ENCODE peak calls at places on chromosomes 4 and X, in five cellular contexts. B, W, N, A and U are unnamed samples.

GRCh38 chr4:184833046-184833838 is 7.5 kb upstream of the ACSL1 start:
- DNase-seq in W (no peak), A (no peak), B (no peak), N (no peak), U (no peak)

GRCh38 chr4:24765331-24765990 is 29.9 kb upstream of the SOD3 start:
- DNase-seq in W (no peak), A (peak), B (no peak), N (no peak), U (no peak)

GRCh38 chr4:42397635-42398447 is 553 bp downstream of the SHISA3 start:
- DNase-seq in N (peak), A (no peak), W (no peak), B (peak), U (peak)

GRCh38 chr4:15547392-15547791 is 77.7 kb downstream of the CC2D2A start:
- DNase-seq in A (no peak), B (no peak), W (no peak), N (no peak), U (no peak)

GRCh38 chrX:138255373-138255772 is 456.1 kb downstream of the FGF13 start:
- DNase-seq in N (no peak), W (no peak), B (no peak), A (no peak), U (no peak)

GRCh38 chrX:132740316-132741123 is 217.9 kb downstream of the HS6ST2 start:
- DNase-seq in A (no peak), N (no peak), W (no peak), B (no peak), U (no peak)

GRCh38 chr4:94974773-94975172 is 217.0 kb downstream of the BMPR1B start:
- DNase-seq in N (no peak), B (no peak), W (no peak), A (no peak), U (no peak)

GRCh38 chr4:40264497-40264896 is 67.7 kb downstream of the RHOH start:
- DNase-seq in A (no peak), N (no peak), B (no peak), W (no peak), U (no peak)

GRCh38 chr4:105670684-105671083 is 37.8 kb downstream of the INTS12 start:
- DNase-seq in A (no peak), B (no peak), W (no peak), N (no peak), U (no peak)

GRCh38 chrX:123673813-123674212 is 59.0 kb downstream of the THOC2 start:
- DNase-seq in B (no peak), N (no peak), A (no peak), W (no peak), U (no peak)

DNA sequence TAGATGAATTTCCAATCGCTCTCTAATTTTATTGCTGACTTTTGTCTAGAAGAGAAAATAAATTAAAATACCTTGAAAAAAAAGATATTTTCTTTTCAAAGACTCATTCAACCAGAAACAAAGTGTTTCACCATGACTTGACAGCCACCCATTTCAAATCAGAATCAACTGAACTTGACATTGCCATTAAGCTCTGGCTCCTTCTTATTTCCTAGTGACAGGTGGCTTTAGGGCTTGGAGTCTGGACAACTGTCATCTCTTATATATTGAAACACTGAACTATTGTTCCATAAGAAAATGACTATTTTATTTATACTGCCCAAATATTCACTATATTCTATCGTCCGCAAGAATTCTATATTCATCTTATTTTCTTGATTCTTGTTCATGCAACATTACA is 229.2 kb downstream of the SLC39A8 start:
- DNase-seq in A (no peak), W (no peak), N (no peak), B (no peak), U (no peak)
- TF ChIP-seq POLR2A in A (no peak), W (no peak), N (no peak), B (no peak), U (no peak)

DNA sequence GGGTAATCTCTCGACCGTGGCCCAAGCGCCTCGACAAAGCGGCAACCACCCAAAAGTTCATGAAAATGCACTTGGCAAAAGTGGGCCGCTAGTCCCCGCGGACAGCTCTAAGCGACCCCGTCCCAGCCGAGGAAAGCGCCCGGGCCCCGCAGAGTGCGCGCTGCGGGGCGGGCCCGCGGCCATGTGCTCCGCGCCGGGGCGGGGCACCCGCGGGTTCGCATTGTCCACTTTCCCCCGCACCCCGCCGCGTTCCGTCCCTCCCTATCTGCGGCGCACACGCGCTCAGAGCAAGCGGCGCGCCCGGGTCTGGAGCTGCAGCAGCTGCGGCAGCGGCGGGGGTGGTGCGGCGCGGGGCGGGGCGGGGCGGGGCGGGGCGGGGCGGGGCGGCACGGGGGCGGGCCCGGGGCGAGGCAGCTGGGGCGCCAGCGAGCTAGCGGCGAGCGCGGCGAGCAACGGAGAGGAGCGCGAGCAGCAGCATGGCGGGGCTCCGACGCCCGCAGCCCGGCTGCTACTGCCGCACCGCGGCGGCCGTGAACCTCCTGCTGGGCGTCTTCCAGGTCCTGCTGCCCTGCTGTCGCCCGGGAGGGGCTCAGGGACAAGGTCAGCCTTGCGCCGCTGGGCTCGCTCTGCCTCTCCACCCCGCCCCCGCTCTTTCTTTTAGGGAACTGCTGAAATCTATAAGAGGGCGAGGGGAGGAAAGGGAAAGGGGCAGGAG is at the start of gene TMEM131L:
- DNase-seq in A (peak), B (peak), W (peak), N (peak), U (peak)
- TF ChIP-seq POLR2A in A (peak), B (peak), W (no peak), N (peak), U (peak)

DNA sequence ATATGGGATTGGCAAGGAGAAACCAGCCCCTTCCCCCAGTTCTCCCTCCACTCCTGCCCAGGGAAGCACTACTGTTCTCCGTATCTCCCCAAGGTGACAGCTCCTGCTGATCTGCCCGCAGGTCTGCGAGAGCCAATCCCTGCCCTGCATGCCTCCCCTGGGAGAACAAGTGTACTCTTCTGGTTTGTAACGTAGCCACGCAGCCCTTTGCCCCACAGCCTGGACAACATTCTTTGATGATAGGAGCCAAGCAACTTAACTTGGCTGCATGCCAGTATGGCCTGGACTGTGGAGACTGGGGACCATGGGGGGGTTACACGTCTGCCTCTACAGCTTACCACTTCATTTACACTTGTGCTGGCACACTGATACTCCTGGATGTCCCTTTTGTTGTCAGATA is 2.0 kb downstream of the STBD1 start:
- DNase-seq in B (peak), A (no peak), N (no peak), W (no peak), U (peak)
- TF ChIP-seq POLR2A in B (peak), A (no peak), N (no peak), W (no peak), U (no peak)

GRCh38 chrX:1397441-1397840 is 5.5 kb upstream of the SLC25A6 start:
- DNase-seq in W (peak), N (no peak), B (peak), A (no peak), U (no peak)

GRCh38 chrX:1400731-1401471 is 9.0 kb upstream of the SLC25A6 start:
- DNase-seq in A (no peak), B (no peak), N (no peak), W (peak), U (no peak)

GRCh38 chrX:1398431-1399340 is 6.8 kb upstream of the SLC25A6 start:
- DNase-seq in W (peak), B (peak), A (no peak), N (no peak), U (peak)

GRCh38 chrX:1401611-1402430 is 9.9 kb upstream of the SLC25A6 start:
- DNase-seq in A (no peak), B (peak), N (no peak), W (peak), U (no peak)

GRCh38 chrX:1400049-1400448 is 8.1 kb upstream of the SLC25A6 start:
- DNase-seq in B (peak), N (no peak), W (peak), A (no peak), U (no peak)
- TF ChIP-seq POLR2A in B (no peak), N (no peak), W (no peak), A (no peak), U (no peak)

DNA sequence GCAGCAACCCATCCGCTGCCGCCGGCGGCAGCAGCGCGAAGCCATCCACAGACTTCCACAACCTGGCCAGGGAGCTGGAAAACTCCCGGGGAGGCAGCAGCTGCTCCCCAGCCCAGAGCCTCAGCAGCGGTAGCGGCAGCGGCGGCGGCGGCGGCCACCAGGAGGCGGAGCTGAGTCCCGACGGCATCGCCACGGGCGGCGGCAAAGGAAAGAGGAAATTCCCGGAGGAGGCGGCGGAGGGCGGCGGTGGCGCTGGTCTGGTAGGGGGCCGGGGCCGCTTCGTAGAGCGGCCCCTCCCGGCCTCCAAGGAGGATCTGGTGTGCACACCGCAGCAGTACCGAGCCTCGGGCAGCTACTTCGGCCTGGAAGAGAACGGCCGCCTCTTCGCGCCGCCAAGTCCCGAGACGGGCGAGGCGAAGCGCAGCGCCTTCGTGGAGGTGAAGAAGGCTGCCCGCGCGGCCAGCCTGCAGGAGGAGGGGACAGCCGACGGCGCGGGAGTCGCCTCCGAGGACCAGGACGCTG is 4.9 kb downstream of the PRDM8 start:
- DNase-seq in W (peak), A (no peak), B (peak), N (peak), U (peak)
- TF ChIP-seq POLR2A in W (peak), A (no peak), B (no peak), N (no peak), U (no peak)

GRCh38 chrX:50204364-50204899 is at the start of gene CCNB3:
- DNase-seq in W (peak), N (peak), B (peak), A (no peak), U (peak)
- TF ChIP-seq POLR2A in W (no peak), N (peak), B (no peak), A (no peak), U (peak)

GRCh38 chrX:40105791-40106676 is 8.3 kb upstream of the BCOR start:
- DNase-seq in W (peak), A (no peak), N (peak), B (peak), U (peak)
- TF ChIP-seq POLR2A in W (no peak), A (no peak), N (peak), B (peak), U (peak)